ENCODE peak calls at places on chromosome 20, in nine cellular contexts. O, Z, X, G, E, L, M, T and N are unnamed samples.

GRCh38 chr20:61514018-61514755 is 262.1 kb downstream of the CDH4 start:
- DNase-seq in T (no peak), G (no peak), O (no peak), Z (no peak), E (no peak), X (no peak), L (no peak), M (no peak), N (no peak)

GRCh38 chr20:63089051-63089907 is 82.5 kb upstream of the BHLHE23 start:
- DNase-seq in L (no peak), E (peak; percentile 33), O (no peak), T (no peak), M (no peak), X (no peak), G (no peak), Z (no peak), N (no peak)

GRCh38 chr20:53126185-53126584 is 154.0 kb downstream of the TSHZ2 start:
- DNase-seq in G (no peak), X (no peak), E (no peak), O (no peak), M (no peak), T (no peak), L (no peak), Z (no peak), N (no peak)

GRCh38 chr20:13111249-13111911 is 102.6 kb downstream of the SPTLC3 start:
- DNase-seq in T (no peak), Z (no peak), X (no peak), L (no peak), O (no peak), M (no peak), G (no peak), E (no peak), N (no peak)

GRCh38 chr20:61436268-61436667 is 184.2 kb downstream of the CDH4 start:
- DNase-seq in E (no peak), O (no peak), Z (no peak), L (no peak), X (peak; percentile 70), G (no peak), M (no peak), T (no peak), N (no peak)

GRCh38 chr20:54475334-54476287 is at the start of gene DOK5:
- DNase-seq in G (no peak), E (peak; percentile 72), X (peak; percentile 8), Z (no peak), M (peak; percentile 31), O (peak; percentile 63), L (no peak), T (peak; percentile 44), N (peak; percentile 26)

GRCh38 chr20:32830437-32830836 is 10.7 kb downstream of the MAPRE1 start:
- DNase-seq in T (peak; percentile 33), X (no peak), Z (no peak), M (no peak), G (no peak), L (no peak), E (no peak), O (peak; percentile 10), N (no peak)

GRCh38 chr20:36653456-36653855 is 7.5 kb upstream of the SLA2 start:
- DNase-seq in E (no peak), G (no peak), L (no peak), X (no peak), Z (no peak), M (no peak), O (no peak), T (no peak), N (no peak)

GRCh38 chr20:31440012-31440659 is at the start of gene DEFB123:
- DNase-seq in O (no peak), X (no peak), M (no peak), E (no peak), G (no peak), L (no peak), T (no peak), Z (no peak), N (no peak)

GRCh38 chr20:10448270-10449156 is 13.4 kb downstream of the SLX4IP start:
- DNase-seq in Z (no peak), O (no peak), G (no peak), T (no peak), M (no peak), E (no peak), L (no peak), X (no peak), N (no peak)

GRCh38 chr20:36162272-36162966 is 7.9 kb downstream of the EPB41L1 start:
- DNase-seq in L (no peak), O (no peak), M (no peak), E (no peak), G (no peak), T (no peak), Z (no peak), X (peak; percentile 27), N (no peak)

GRCh38 chr20:38216736-38217595 is 43.6 kb downstream of the KIAA1755 start:
- DNase-seq in G (no peak), T (no peak), O (no peak), Z (no peak), E (no peak), M (no peak), X (no peak), L (no peak), N (no peak)

GRCh38 chr20:4091332-4092135 is 76.2 kb upstream of the RNF24 start:
- DNase-seq in L (no peak), X (peak; percentile 76), E (peak; percentile 78), T (peak; percentile 24), G (no peak), M (peak; percentile 75), O (no peak), Z (no peak), N (no peak)